ENCODE peak calls at places on chromosome 10, in seven cellular contexts. One of them, this sample, is unnamed.

GRCh38 chr10:75038335-75038734 is 73.1 kb upstream of the SAMD8 start:
- DNase-seq in Peyer's patch: no peak
- DNase-seq in aorta: peak; percentile 61
- DNase-seq in heart left ventricle: peak; percentile 37
- DNase-seq in A549: no peak
- DNase-seq in spleen: no peak
- DNase-seq in foreskin keratinocyte: no peak
- DNase-seq in this sample: no peak

GRCh38 chr10:69649771-69650550 is 19.9 kb downstream of the FAM241B start:
- DNase-seq in Peyer's patch: no peak
- DNase-seq in aorta: no peak
- DNase-seq in heart left ventricle: no peak
- DNase-seq in A549: no peak
- DNase-seq in spleen: peak; percentile 41
- DNase-seq in foreskin keratinocyte: no peak
- DNase-seq in this sample: no peak

GRCh38 chr10:89147256-89147655 is 59.9 kb downstream of the CH25H start:
- DNase-seq in Peyer's patch: no peak
- DNase-seq in aorta: no peak
- DNase-seq in heart left ventricle: no peak
- DNase-seq in A549: no peak
- DNase-seq in spleen: no peak
- DNase-seq in foreskin keratinocyte: peak; percentile 83
- DNase-seq in this sample: no peak

GRCh38 chr10:120979435-120980315 is 128.5 kb downstream of the WDR11 start:
- DNase-seq in Peyer's patch: peak; percentile 80
- DNase-seq in aorta: no peak
- DNase-seq in heart left ventricle: no peak
- DNase-seq in A549: peak; percentile 35
- DNase-seq in spleen: no peak
- DNase-seq in foreskin keratinocyte: peak; percentile 40
- DNase-seq in this sample: peak; percentile 92

GRCh38 chr10:44581996-44582395 is 197.1 kb upstream of the CXCL12 start:
- DNase-seq in Peyer's patch: no peak
- DNase-seq in aorta: no peak
- DNase-seq in heart left ventricle: no peak
- DNase-seq in A549: no peak
- DNase-seq in spleen: no peak
- DNase-seq in foreskin keratinocyte: no peak
- DNase-seq in this sample: no peak

GRCh38 chr10:5385224-5385623 is 19.4 kb downstream of the TUBAL3 start:
- DNase-seq in Peyer's patch: no peak
- DNase-seq in aorta: no peak
- DNase-seq in heart left ventricle: no peak
- DNase-seq in A549: no peak
- DNase-seq in spleen: no peak
- DNase-seq in foreskin keratinocyte: no peak
- DNase-seq in this sample: no peak

GRCh38 chr10:128774979-128775378 is 648.8 kb upstream of the MKI67 start:
- DNase-seq in Peyer's patch: no peak
- DNase-seq in aorta: no peak
- DNase-seq in heart left ventricle: no peak
- DNase-seq in A549: no peak
- DNase-seq in spleen: no peak
- DNase-seq in foreskin keratinocyte: no peak
- DNase-seq in this sample: no peak

GRCh38 chr10:4851846-4852245 is 25.8 kb downstream of the AKR1E2 start:
- DNase-seq in Peyer's patch: no peak
- DNase-seq in aorta: peak; percentile 59
- DNase-seq in heart left ventricle: peak; percentile 31
- DNase-seq in A549: no peak
- DNase-seq in spleen: no peak
- DNase-seq in foreskin keratinocyte: no peak
- DNase-seq in this sample: no peak

GRCh38 chr10:68053553-68053952 is 21.5 kb downstream of the HERC4 start:
- DNase-seq in Peyer's patch: no peak
- DNase-seq in aorta: no peak
- DNase-seq in heart left ventricle: no peak
- DNase-seq in A549: no peak
- DNase-seq in spleen: no peak
- DNase-seq in foreskin keratinocyte: no peak
- DNase-seq in this sample: no peak

GRCh38 chr10:112082134-112082533 is 101.4 kb downstream of the GPAM start:
- DNase-seq in Peyer's patch: no peak
- DNase-seq in aorta: peak; percentile 48
- DNase-seq in heart left ventricle: peak; percentile 41
- DNase-seq in A549: no peak
- DNase-seq in spleen: no peak
- DNase-seq in foreskin keratinocyte: no peak
- DNase-seq in this sample: no peak

GRCh38 chr10:118807512-118808305 is 52.9 kb upstream of the CACUL1 start:
- DNase-seq in Peyer's patch: no peak
- DNase-seq in aorta: no peak
- DNase-seq in heart left ventricle: no peak
- DNase-seq in A549: no peak
- DNase-seq in spleen: peak; percentile 41
- DNase-seq in foreskin keratinocyte: no peak
- DNase-seq in this sample: peak; percentile 31

GRCh38 chr10:72315611-72316385 is 38.9 kb downstream of the DNAJB12 start:
- DNase-seq in Peyer's patch: peak; percentile 52
- DNase-seq in aorta: peak; percentile 77
- DNase-seq in heart left ventricle: peak; percentile 85
- DNase-seq in A549: peak; percentile 85
- DNase-seq in spleen: peak; percentile 66
- DNase-seq in foreskin keratinocyte: no peak
- DNase-seq in this sample: peak; percentile 70

GRCh38 chr10:122190553-122190952 is 80.5 kb upstream of the BTBD16 start:
- DNase-seq in Peyer's patch: no peak
- DNase-seq in aorta: no peak
- DNase-seq in heart left ventricle: no peak
- DNase-seq in A549: no peak
- DNase-seq in spleen: no peak
- DNase-seq in foreskin keratinocyte: no peak
- DNase-seq in this sample: no peak

GRCh38 chr10:8070440-8070839 is 16.0 kb downstream of the GATA3 start:
- DNase-seq in Peyer's patch: no peak
- DNase-seq in aorta: no peak
- DNase-seq in heart left ventricle: no peak
- DNase-seq in A549: no peak
- DNase-seq in spleen: no peak
- DNase-seq in foreskin keratinocyte: peak; percentile 63
- DNase-seq in this sample: no peak

GRCh38 chr10:124708922-124709520 is 35.2 kb downstream of the FAM53B start:
- DNase-seq in Peyer's patch: peak; percentile 47
- DNase-seq in aorta: peak; percentile 43
- DNase-seq in heart left ventricle: no peak
- DNase-seq in A549: no peak
- DNase-seq in spleen: peak; percentile 67
- DNase-seq in foreskin keratinocyte: no peak
- DNase-seq in this sample: no peak
- H3K27ac ChIP-seq in Peyer's patch: peak overlapping the region; percentile 72
- H3K27ac ChIP-seq in aorta: no peak overlapping the region
- H3K27ac ChIP-seq in heart left ventricle: peak overlapping the region; percentile 97
- H3K27ac ChIP-seq in A549: no peak overlapping the region
- H3K27ac ChIP-seq in spleen: peak overlapping the region; percentile 86
- H3K27ac ChIP-seq in foreskin keratinocyte: no peak overlapping the region
- H3K27ac ChIP-seq in this sample: peak overlapping the region; percentile 67

GRCh38 chr10:123393170-123393569 is 239.0 kb downstream of the BUB3 start:
- DNase-seq in Peyer's patch: no peak
- DNase-seq in aorta: no peak
- DNase-seq in heart left ventricle: no peak
- DNase-seq in A549: no peak
- DNase-seq in spleen: no peak
- DNase-seq in foreskin keratinocyte: no peak
- DNase-seq in this sample: no peak

GRCh38 chr10:123390332-123390731 is 236.1 kb downstream of the BUB3 start:
- DNase-seq in Peyer's patch: no peak
- DNase-seq in aorta: no peak
- DNase-seq in heart left ventricle: no peak
- DNase-seq in A549: no peak
- DNase-seq in spleen: no peak
- DNase-seq in foreskin keratinocyte: no peak
- DNase-seq in this sample: no peak

GRCh38 chr10:123390874-123391273 is 236.7 kb downstream of the BUB3 start:
- DNase-seq in Peyer's patch: no peak
- DNase-seq in aorta: no peak
- DNase-seq in heart left ventricle: no peak
- DNase-seq in A549: no peak
- DNase-seq in spleen: no peak
- DNase-seq in foreskin keratinocyte: no peak
- DNase-seq in this sample: no peak

GRCh38 chr10:123391275-123392028 is 237.2 kb downstream of the BUB3 start:
- DNase-seq in Peyer's patch: no peak
- DNase-seq in aorta: no peak
- DNase-seq in heart left ventricle: no peak
- DNase-seq in A549: no peak
- DNase-seq in spleen: no peak
- DNase-seq in foreskin keratinocyte: no peak
- DNase-seq in this sample: no peak

GRCh38 chr10:123392182-123392930 is 238.2 kb downstream of the BUB3 start:
- DNase-seq in Peyer's patch: no peak
- DNase-seq in aorta: no peak
- DNase-seq in heart left ventricle: no peak
- DNase-seq in A549: no peak
- DNase-seq in spleen: no peak
- DNase-seq in foreskin keratinocyte: no peak
- DNase-seq in this sample: no peak
- H3K4me1 ChIP-seq in Peyer's patch: no peaks in the 10 kb centered on the region
- H3K4me1 ChIP-seq in aorta: no peaks in the 10 kb centered on the region
- H3K4me1 ChIP-seq in heart left ventricle: no peaks in the 10 kb centered on the region
- H3K4me1 ChIP-seq in A549: no peaks in the 10 kb centered on the region
- H3K4me1 ChIP-seq in spleen: peaks cover 5% of the 10 kb centered on the region
- H3K4me1 ChIP-seq in foreskin keratinocyte: no peaks in the 10 kb centered on the region
- H3K4me1 ChIP-seq in this sample: no peaks in the 10 kb centered on the region

GRCh38 chr10:35642023-35642792 is at the start of gene FZD8:
- DNase-seq in Peyer's patch: peak; percentile 91
- DNase-seq in aorta: peak; percentile 95
- DNase-seq in heart left ventricle: peak; percentile 94
- DNase-seq in A549: peak; percentile 92
- DNase-seq in spleen: peak; percentile 92
- DNase-seq in foreskin keratinocyte: peak; percentile 87
- DNase-seq in this sample: peak; percentile 96

GRCh38 chr10:35641430-35642015 is 573 bp downstream of the FZD8 start:
- DNase-seq in Peyer's patch: peak; percentile 63
- DNase-seq in aorta: no peak
- DNase-seq in heart left ventricle: no peak
- DNase-seq in A549: peak; percentile 42
- DNase-seq in spleen: no peak
- DNase-seq in foreskin keratinocyte: peak; percentile 28
- DNase-seq in this sample: no peak

GRCh38 chr10:35640474-35640873 is 1.6 kb downstream of the FZD8 start:
- DNase-seq in Peyer's patch: peak; percentile 70
- DNase-seq in aorta: peak; percentile 74
- DNase-seq in heart left ventricle: peak; percentile 68
- DNase-seq in A549: peak; percentile 85
- DNase-seq in spleen: peak; percentile 87
- DNase-seq in foreskin keratinocyte: peak; percentile 45
- DNase-seq in this sample: peak; percentile 87

GRCh38 chr10:35639651-35640311 is 2.3 kb downstream of the FZD8 start:
- DNase-seq in Peyer's patch: no peak
- DNase-seq in aorta: peak; percentile 60
- DNase-seq in heart left ventricle: peak; percentile 19
- DNase-seq in A549: peak; percentile 51
- DNase-seq in spleen: peak; percentile 79
- DNase-seq in foreskin keratinocyte: peak; percentile 34
- DNase-seq in this sample: peak; percentile 70

DNA sequence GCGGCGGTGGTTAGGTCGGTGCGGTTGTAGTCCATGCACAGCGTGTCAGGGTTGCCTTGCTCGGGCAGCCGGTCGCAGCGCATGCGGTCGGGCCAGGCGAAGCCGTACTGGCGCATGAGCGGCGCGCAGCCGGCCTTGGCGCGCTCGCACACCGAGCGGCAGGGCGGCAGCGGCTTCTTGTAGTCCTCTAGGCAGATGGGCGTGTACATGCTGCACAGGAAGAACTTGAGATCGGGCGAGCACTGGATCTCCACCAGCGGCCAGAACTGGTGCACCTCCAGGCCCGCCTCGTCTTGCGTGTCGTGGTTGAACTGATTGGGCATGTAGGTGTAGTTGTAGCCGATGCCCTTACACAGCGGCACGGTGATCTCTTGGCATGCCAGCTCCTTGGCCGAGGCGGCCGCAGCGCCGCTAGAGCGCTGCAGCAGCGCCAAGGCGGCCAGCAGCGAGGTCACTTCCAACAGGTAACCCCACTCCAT is 1.1 kb downstream of the FZD8 start:
- DNase-seq in Peyer's patch: peak; percentile 76
- DNase-seq in aorta: peak; percentile 72
- DNase-seq in heart left ventricle: peak; percentile 61
- DNase-seq in A549: peak; percentile 90
- DNase-seq in spleen: peak; percentile 85
- DNase-seq in foreskin keratinocyte: peak; percentile 82
- DNase-seq in this sample: peak; percentile 85
- H3K27ac ChIP-seq in Peyer's patch: peak overlapping the region; percentile 87
- H3K27ac ChIP-seq in aorta: peak overlapping the region; percentile 66
- H3K27ac ChIP-seq in heart left ventricle: peak overlapping the region; percentile 88
- H3K27ac ChIP-seq in A549: peak overlapping the region; percentile 83
- H3K27ac ChIP-seq in spleen: peak overlapping the region; percentile 85
- H3K27ac ChIP-seq in foreskin keratinocyte: no peak overlapping the region
- H3K27ac ChIP-seq in this sample: peak overlapping the region; percentile 87

GRCh38 chr10:34713875-34714274 is 101.2 kb downstream of the PARD3 start:
- DNase-seq in Peyer's patch: no peak
- DNase-seq in aorta: no peak
- DNase-seq in heart left ventricle: no peak
- DNase-seq in A549: peak; percentile 40
- DNase-seq in spleen: no peak
- DNase-seq in foreskin keratinocyte: peak; percentile 57
- DNase-seq in this sample: no peak

GRCh38 chr10:34716958-34717357 is 98.1 kb downstream of the PARD3 start:
- DNase-seq in Peyer's patch: no peak
- DNase-seq in aorta: no peak
- DNase-seq in heart left ventricle: no peak
- DNase-seq in A549: no peak
- DNase-seq in spleen: no peak
- DNase-seq in foreskin keratinocyte: no peak
- DNase-seq in this sample: no peak

GRCh38 chr10:34715511-34716187 is 99.4 kb downstream of the PARD3 start:
- DNase-seq in Peyer's patch: no peak
- DNase-seq in aorta: no peak
- DNase-seq in heart left ventricle: no peak
- DNase-seq in A549: no peak
- DNase-seq in spleen: no peak
- DNase-seq in foreskin keratinocyte: no peak
- DNase-seq in this sample: no peak

GRCh38 chr10:34717429-34717828 is 97.7 kb downstream of the PARD3 start:
- DNase-seq in Peyer's patch: no peak
- DNase-seq in aorta: no peak
- DNase-seq in heart left ventricle: no peak
- DNase-seq in A549: no peak
- DNase-seq in spleen: no peak
- DNase-seq in foreskin keratinocyte: no peak
- DNase-seq in this sample: no peak

DNA sequence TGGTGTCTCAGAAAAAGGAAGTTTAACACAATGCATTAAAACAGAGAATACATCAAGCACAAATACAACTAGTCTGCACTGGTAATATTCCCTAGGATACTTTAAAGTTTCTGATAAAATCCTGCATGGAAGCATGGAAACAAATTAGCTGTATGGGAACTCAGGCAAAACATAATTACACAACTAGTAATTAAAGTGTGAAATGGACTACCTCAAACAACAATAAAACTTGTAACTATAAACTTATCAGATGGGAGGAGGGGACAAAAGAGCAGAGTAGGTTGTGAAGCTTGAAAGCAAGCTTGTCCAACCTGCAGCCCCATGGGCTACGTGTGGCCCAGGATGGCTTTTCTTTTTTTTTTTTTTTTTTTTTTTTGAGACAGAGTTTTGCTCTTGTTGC is 98.9 kb downstream of the PARD3 start:
- DNase-seq in Peyer's patch: no peak
- DNase-seq in aorta: no peak
- DNase-seq in heart left ventricle: no peak
- DNase-seq in A549: no peak
- DNase-seq in spleen: no peak
- DNase-seq in foreskin keratinocyte: no peak
- DNase-seq in this sample: no peak
- H3K4me1 ChIP-seq in Peyer's patch: no peaks in the 10 kb centered on the region
- H3K4me1 ChIP-seq in aorta: no peaks in the 10 kb centered on the region
- H3K4me1 ChIP-seq in heart left ventricle: peaks cover 49% of the 10 kb centered on the region
- H3K4me1 ChIP-seq in A549: peaks cover 78% of the 10 kb centered on the region
- H3K4me1 ChIP-seq in spleen: no peaks in the 10 kb centered on the region
- H3K4me1 ChIP-seq in foreskin keratinocyte: peaks cover 34% of the 10 kb centered on the region
- H3K4me1 ChIP-seq in this sample: peaks cover 18% of the 10 kb centered on the region

This sample was measured in upper lobe of right lung.